ENCODE peak calls at places on chromosome 19, in ten cellular contexts. A is astrocyte of the spinal cord; D is suprapubic skin; B is EL; I is occipital lobe; O is NAMALWA; Z is activated naive CD4-positive, alpha-beta T cell treated with anti-CD3 and anti-CD28 coated beads for 36 hours; F is astrocyte of the cerebellum; N is kidney glomerular epithelial cell; L is H1. X is an unnamed sample.

GRCh38 chr19:18886972-18887371 is 9.0 kb downstream of the CERS1 start:
- DNase-seq in N (no peak), D (no peak), I (no peak), L (no peak), B (no peak), Z (no peak), A (no peak), F (no peak), O (no peak), X (no peak)

GRCh38 chr19:33863436-33863835 is 66.8 kb downstream of the KCTD15 start:
- DNase-seq in B (no peak), L (no peak), O (no peak), D (no peak), F (no peak), N (no peak), A (no peak), Z (no peak), I (no peak), X (no peak)

GRCh38 chr19:37987356-37988332 is 80.6 kb downstream of the SIPA1L3 start:
- DNase-seq in Z (no peak), D (no peak), I (no peak), F (no peak), O (peak; percentile 64), N (no peak), B (no peak), A (no peak), L (peak; percentile 86), X (no peak)

GRCh38 chr19:45768644-45769053 is 403 bp downstream of the SIX5 start:
- DNase-seq in L (peak; percentile 67), O (peak; percentile 60), B (peak; percentile 55), N (no peak), A (no peak), F (no peak), D (no peak), Z (peak; percentile 53), I (no peak), X (no peak)

GRCh38 chr19:40273469-40274360 is 11.4 kb downstream of the AKT2 start:
- DNase-seq in I (peak; percentile 45), B (no peak), F (no peak), N (no peak), Z (no peak), O (no peak), D (no peak), L (no peak), A (no peak), X (no peak)

GRCh38 chr19:7705387-7706187 is 3.7 kb upstream of the FCER2 start:
- DNase-seq in Z (peak; percentile 94), L (no peak), F (no peak), O (peak; percentile 57), A (no peak), B (no peak), I (no peak), N (no peak), D (no peak), X (no peak)

GRCh38 chr19:46186101-46186716 is 38.2 kb downstream of the IGFL2 start:
- DNase-seq in A (no peak), D (no peak), F (no peak), L (no peak), N (no peak), I (no peak), B (no peak), O (no peak), Z (no peak), X (no peak)

GRCh38 chr19:50659318-50660082 is 10.3 kb downstream of the C19orf81 start:
- DNase-seq in A (no peak), L (no peak), O (no peak), N (no peak), D (no peak), F (no peak), Z (no peak), I (no peak), B (no peak), X (no peak)

GRCh38 chr19:16885166-16885565 is 3.6 kb upstream of the F2RL3 start:
- DNase-seq in F (no peak), O (no peak), D (no peak), N (no peak), A (no peak), Z (no peak), L (no peak), B (no peak), I (no peak), X (no peak)

GRCh38 chr19:57708641-57709354 is at the start of gene ZNF154:
- DNase-seq in O (no peak), D (no peak), F (peak; percentile 51), B (no peak), N (no peak), L (peak; percentile 81), A (peak; percentile 77), I (peak; percentile 70), Z (peak; percentile 21), X (no peak)

GRCh38 chr19:48772503-48772953 is 17.2 kb downstream of the FGF21 start:
- DNase-seq in Z (no peak), A (no peak), L (no peak), D (peak; percentile 86), F (no peak), N (no peak), I (no peak), O (no peak), B (no peak), X (no peak)

GRCh38 chr19:1267441-1268391 is 1.4 kb upstream of the CIRBP start:
- DNase-seq in I (no peak), A (peak; percentile 40), B (no peak), N (no peak), L (no peak), O (no peak), D (peak; percentile 80), Z (no peak), F (no peak), X (no peak)

GRCh38 chr19:50482271-50482855 is 5.7 kb upstream of the GARIN5A start:
- DNase-seq in A (no peak), F (no peak), D (no peak), I (no peak), B (no peak), L (no peak), O (no peak), Z (no peak), N (no peak), X (no peak)

GRCh38 chr19:40778865-40779284 is 828 bp downstream of the RAB4B start:
- DNase-seq in N (peak; percentile 38), L (no peak), I (no peak), D (no peak), A (no peak), Z (no peak), B (no peak), F (no peak), O (no peak), X (no peak)

GRCh38 chr19:55305491-55305890 is 19.6 kb downstream of the TMEM150B start:
- DNase-seq in O (peak; percentile 75), L (peak; percentile 79), A (no peak), I (no peak), B (peak; percentile 37), Z (peak; percentile 63), N (no peak), D (no peak), F (no peak), X (peak; percentile 11)

GRCh38 chr19:13492128-13492527 is 14.2 kb downstream of the CACNA1A start:
- DNase-seq in I (no peak), L (no peak), Z (no peak), A (peak; percentile 32), D (no peak), F (peak; percentile 12), O (no peak), B (peak; percentile 83), N (no peak), X (no peak)

X was measured in NCI-H1092.